ENCODE peak calls at places on chromosomes 5 and 9, in four cellular contexts. D is neural crest cell, L is T follicular helper cell, R is left ventricle myocardium superior. S is an unnamed sample.
A peak's percentile ranks its signal among the peaks of the same experiment; 100 is the strongest.

GRCh38 chr9:91775708-91776028 is 174.4 kb downstream of the ROR2 start:
- DNase-seq in D (no peak), L (no peak), R (no peak), S (no peak)

GRCh38 chr5:65861830-65862241 is 64.5 kb upstream of the ERBIN start:
- DNase-seq in D (no peak), L (no peak), R (no peak), S (no peak)

GRCh38 chr9:37144762-37145161 is 24.4 kb downstream of the ZCCHC7 start:
- DNase-seq in D (peak; percentile 15), L (no peak), R (no peak), S (no peak)

GRCh38 chr9:97385626-97386264 is 26.2 kb upstream of the TDRD7 start:
- DNase-seq in R (no peak), D (no peak), L (no peak), S (no peak)

GRCh38 chr9:107020040-107020530 is 157.1 kb downstream of the ZNF462 start:
- DNase-seq in R (no peak), D (no peak), L (no peak), S (peak; percentile 19)

GRCh38 chr9:87699835-87700234 is 26.1 kb upstream of the CTSL start:
- DNase-seq in L (no peak), D (no peak), R (no peak), S (no peak)

GRCh38 chr9:101054657-101055056 is 26.1 kb downstream of the PLPPR1 start:
- DNase-seq in D (no peak), L (no peak), R (no peak), S (no peak)

GRCh38 chr5:124627815-124628214 is 118.6 kb downstream of the ZNF608 start:
- DNase-seq in L (no peak), R (no peak), D (no peak), S (no peak)

GRCh38 chr5:171474106-171474878 is 54.8 kb downstream of the FGF18 start:
- DNase-seq in D (no peak), R (no peak), L (no peak), S (no peak)

GRCh38 chr5:7902201-7902600 is 33.3 kb downstream of the MTRR start:
- DNase-seq in L (no peak), D (no peak), R (no peak), S (no peak)

GRCh38 chr5:151153766-151154272 is 3.8 kb downstream of the ANXA6 start:
- DNase-seq in R (no peak), D (no peak), L (no peak), S (no peak)

GRCh38 chr9:70580593-70581195 is 166.2 kb upstream of the KLF9 start:
- DNase-seq in D (no peak), R (no peak), L (no peak), S (no peak)

GRCh38 chr5:126386146-126386545 is 37.1 kb upstream of the GRAMD2B start:
- DNase-seq in R (no peak), D (no peak), L (no peak), S (no peak)